ENCODE peak calls at places on chromosome 14, in four cellular contexts. Y, W, Q and P are unnamed samples.

GRCh38 chr14:92789457-92790089 is 4.5 kb upstream of the GOLGA5 start:
- DNase-seq in W (no peak), Y (no peak), Q (no peak), P (no peak)

GRCh38 chr14:25197885-25198284 is 147.9 kb upstream of the STXBP6 start:
- DNase-seq in W (no peak), Q (no peak), Y (no peak), P (no peak)

GRCh38 chr14:105138021-105138541 is 30.5 kb downstream of the JAG2 start:
- DNase-seq in Y (no peak), W (no peak), Q (no peak), P (no peak)

GRCh38 chr14:75784314-75784686 is 123.3 kb downstream of the TTLL5 start:
- DNase-seq in W (no peak), Q (no peak), Y (no peak), P (no peak)

GRCh38 chr14:67851785-67852410 is 32.3 kb downstream of the RAD51B start:
- DNase-seq in Y (no peak), Q (no peak), W (no peak), P (no peak)

GRCh38 chr14:79424462-79424861 is 786.8 kb downstream of the DIO2 start:
- DNase-seq in Q (no peak), W (no peak), Y (no peak), P (no peak)

GRCh38 chr14:105389534-105389933 is 8.8 kb upstream of the TEX22 start:
- DNase-seq in Y (no peak), Q (no peak), W (no peak), P (no peak)

GRCh38 chr14:62694075-62694474 is 351.2 kb downstream of the KCNH5 start:
- DNase-seq in Q (no peak), Y (no peak), W (no peak), P (peak; percentile 9)

GRCh38 chr14:68358500-68358899 is 434.4 kb downstream of the ZFP36L1 start:
- DNase-seq in Y (no peak), W (no peak), Q (no peak), P (no peak)

DNA sequence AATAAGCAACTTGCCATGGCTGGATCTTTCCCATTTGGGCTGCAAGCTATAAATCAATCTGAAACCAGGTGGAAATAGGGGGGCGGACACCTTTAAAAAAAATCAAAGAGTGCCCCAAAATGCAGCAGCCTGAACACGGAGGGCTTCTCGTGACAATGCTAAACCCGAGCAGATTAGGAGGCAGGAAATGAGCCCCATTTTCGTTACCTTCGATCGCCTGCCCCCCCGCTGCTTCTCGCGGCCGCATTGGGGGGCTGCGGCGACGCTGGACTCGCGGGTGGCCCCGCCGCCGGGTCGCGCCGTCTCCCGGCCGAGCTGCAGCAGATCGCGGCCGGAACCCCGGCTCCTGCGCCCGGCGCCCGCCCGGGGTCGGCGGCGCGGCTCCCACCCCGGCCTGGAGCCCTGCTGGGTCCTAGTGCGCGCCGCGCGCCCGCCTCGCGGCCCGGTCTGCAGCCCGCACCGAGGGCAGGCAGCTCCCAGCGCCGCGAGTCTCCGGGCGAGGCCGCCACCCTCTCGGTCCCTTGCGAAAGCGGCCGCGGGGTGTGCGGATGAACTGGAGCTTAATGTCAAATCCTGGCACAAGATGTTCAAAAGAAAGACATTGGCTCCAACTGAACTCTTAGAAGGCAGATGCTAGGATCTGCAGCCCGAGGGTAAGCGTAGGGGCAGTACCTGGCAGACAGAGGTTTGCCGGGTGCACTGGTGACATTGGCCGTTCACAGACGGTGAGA is 202.0 kb upstream of the FOXN3 start:
- DNase-seq in W (peak; percentile 76), Q (peak; percentile 78), Y (peak; percentile 24), P (peak; percentile 35)
- TF ChIP-seq POLR2A in W (no peak), Q (peak; percentile 71), Y (peak; percentile 41), P (no peak)

GRCh38 chr14:84797326-84797725 is 732.6 kb upstream of the FLRT2 start:
- DNase-seq in Q (no peak), W (no peak), Y (no peak), P (no peak)
- TF ChIP-seq POLR2A in Q (no peak), W (no peak), Y (no peak), P (no peak)

GRCh38 chr14:74242055-74243042 is 3.1 kb downstream of the VSX2 start:
- DNase-seq in W (no peak), Q (no peak), Y (no peak), P (no peak)
- TF ChIP-seq POLR2A in W (no peak), Q (no peak), Y (no peak), P (no peak)

GRCh38 chr14:90758028-90758889 is 58.0 kb downstream of the TTC7B start:
- DNase-seq in Q (peak; percentile 93), Y (peak; percentile 88), W (peak; percentile 94), P (peak; percentile 99)
- TF ChIP-seq POLR2A in Q (no peak), Y (peak; percentile 58), W (peak; percentile 45), P (no peak)

DNA sequence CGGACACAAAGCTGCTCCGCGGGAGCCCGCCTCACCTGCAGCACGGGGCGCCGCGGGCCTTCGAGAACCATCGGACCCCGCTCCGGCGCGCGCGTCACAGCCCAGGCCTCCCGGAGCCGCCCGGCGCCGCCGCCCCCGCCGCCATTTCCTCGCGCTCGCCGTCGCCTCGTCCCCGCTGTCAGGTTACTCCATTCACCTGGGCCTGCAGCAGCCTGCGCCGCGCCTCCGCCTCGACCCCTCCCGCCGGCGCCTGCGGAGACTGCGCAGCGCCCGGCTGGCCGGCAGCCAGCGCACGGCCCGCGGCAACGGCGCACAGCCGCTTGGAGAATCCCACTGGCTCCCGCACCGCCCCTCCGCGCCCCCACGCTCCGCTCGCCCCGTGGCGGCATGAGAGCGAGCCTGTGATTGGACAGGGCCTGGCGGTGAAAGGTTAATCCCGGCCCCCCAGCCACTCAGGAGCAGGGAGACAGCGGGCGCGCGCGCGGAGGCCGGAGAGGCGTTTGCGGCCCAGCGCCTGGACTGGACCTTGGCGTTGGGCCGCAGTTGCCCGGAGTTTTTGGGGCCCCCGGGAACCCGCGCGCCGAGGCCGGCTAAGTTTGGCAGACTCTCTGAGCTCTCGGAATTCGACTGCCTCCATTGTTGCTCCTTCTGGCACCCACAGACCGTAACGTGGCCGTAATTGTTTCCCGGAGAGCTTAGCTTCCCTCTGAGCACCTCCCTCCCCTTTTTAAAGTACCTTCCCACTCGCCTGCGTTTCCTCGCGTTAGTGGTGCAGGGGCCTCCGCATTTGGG is at the start of gene DICER1:
- DNase-seq in Q (peak; percentile 97), W (peak; percentile 98), Y (peak; percentile 97), P (peak; percentile 86)
- TF ChIP-seq POLR2A in Q (peak; percentile 63), W (peak; percentile 70), Y (peak; percentile 66), P (peak; percentile 55)

GRCh38 chr14:72615511-72616121 is 278.3 kb downstream of the DPF3 start:
- DNase-seq in Y (no peak), W (no peak), Q (no peak), P (peak; percentile 47)

GRCh38 chr14:72614365-72614764 is 279.5 kb downstream of the DPF3 start:
- DNase-seq in Q (no peak), W (no peak), Y (no peak), P (no peak)

GRCh38 chr14:72613196-72613974 is 280.5 kb downstream of the DPF3 start:
- DNase-seq in W (peak; percentile 31), Y (peak; percentile 41), Q (peak; percentile 77), P (no peak)

GRCh38 chr14:72614891-72615410 is 278.9 kb downstream of the DPF3 start:
- DNase-seq in W (no peak), Q (no peak), Y (no peak), P (no peak)

DNA sequence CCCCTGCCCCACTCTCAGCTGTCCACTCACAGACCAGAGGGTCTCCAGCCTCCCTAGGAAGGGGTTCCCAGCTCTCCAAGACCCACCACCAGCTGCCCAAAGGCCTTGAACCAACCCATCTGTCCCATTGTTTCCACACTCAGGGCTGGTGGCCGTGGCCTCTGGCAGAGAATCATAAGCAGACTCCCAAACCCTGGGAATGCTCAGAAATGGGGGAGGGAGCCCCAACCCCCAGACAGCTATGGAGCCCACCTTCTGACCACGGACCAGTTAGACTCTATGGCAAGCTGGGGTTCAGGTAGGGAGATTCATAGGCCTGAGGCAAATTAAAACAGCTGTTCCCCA is 280.0 kb downstream of the DPF3 start:
- DNase-seq in Y (no peak), W (no peak), Q (no peak), P (no peak)
- TF ChIP-seq POLR2A in Y (no peak), W (no peak), Q (no peak), P (no peak)

GRCh38 chr14:77965050-77965449 is 165.1 kb downstream of the ADCK1 start:
- DNase-seq in W (no peak), Q (no peak), Y (no peak), P (no peak)

GRCh38 chr14:77961853-77962580 is 162.1 kb downstream of the ADCK1 start:
- DNase-seq in Q (no peak), W (no peak), Y (no peak), P (no peak)

GRCh38 chr14:77967110-77967509 is 167.2 kb downstream of the ADCK1 start:
- DNase-seq in W (no peak), Y (no peak), Q (no peak), P (no peak)

GRCh38 chr14:77962731-77963520 is 163.0 kb downstream of the ADCK1 start:
- DNase-seq in Q (no peak), Y (no peak), W (no peak), P (no peak)

DNA sequence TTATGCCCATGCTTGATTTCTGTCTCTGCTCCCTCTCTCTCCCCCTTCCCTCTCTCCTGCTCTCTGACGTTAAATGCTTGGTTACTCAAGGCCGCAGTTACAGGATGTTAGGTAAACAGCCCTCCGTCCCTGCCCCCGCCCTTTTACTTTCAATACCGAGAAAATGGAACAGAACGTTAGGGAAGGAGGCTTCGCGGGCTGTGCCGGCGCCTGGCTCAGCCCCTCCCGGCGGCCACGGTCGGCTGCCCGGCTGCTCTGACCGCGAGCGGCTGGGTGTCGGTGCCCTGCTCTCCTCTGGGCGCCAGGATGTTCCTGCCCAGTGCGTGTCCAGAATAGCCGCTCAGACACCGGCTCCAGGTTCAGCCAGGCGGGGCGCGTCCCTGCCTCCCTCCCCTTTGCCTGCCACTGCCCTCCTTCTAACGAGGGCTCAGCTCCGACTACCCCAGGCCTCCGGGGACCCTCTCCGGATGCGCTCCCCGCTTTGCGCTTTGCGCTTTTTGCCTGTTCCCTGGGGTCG is 166.1 kb downstream of the ADCK1 start:
- DNase-seq in Y (no peak), W (no peak), Q (peak; percentile 54), P (no peak)
- TF ChIP-seq POLR2A in Y (no peak), W (no peak), Q (no peak), P (no peak)